ENCODE peak calls at places on chromosomes 4 and X, in seven cellular contexts. One of them, this sample, is unnamed.
A peak's percentile ranks its signal among the peaks of the same experiment; 100 is the strongest.

GRCh38 chr4:139144161-139144859 is 32.7 kb downstream of the ELF2 start:
- DNase-seq in NCI-H460: peak; percentile 40
- DNase-seq in fibroblast of the conjunctiva: peak; percentile 9
- DNase-seq in DMS 273 treated with DMSO at 0.1 percent for 48 hours: peak; percentile 7
- DNase-seq in SK-N-SH: no peak
- DNase-seq in GM12891: no peak
- DNase-seq in D721Med: no peak
- DNase-seq in this sample: peak; percentile 70

GRCh38 chr4:2260336-2261109 is 1.4 kb downstream of the MXD4 start:
- DNase-seq in NCI-H460: no peak
- DNase-seq in fibroblast of the conjunctiva: no peak
- DNase-seq in DMS 273 treated with DMSO at 0.1 percent for 48 hours: no peak
- DNase-seq in SK-N-SH: no peak
- DNase-seq in GM12891: no peak
- DNase-seq in D721Med: no peak
- DNase-seq in this sample: no peak

GRCh38 chrX:130772313-130773140 is 130.5 kb downstream of the ENOX2 start:
- DNase-seq in NCI-H460: no peak
- DNase-seq in fibroblast of the conjunctiva: no peak
- DNase-seq in DMS 273 treated with DMSO at 0.1 percent for 48 hours: no peak
- DNase-seq in SK-N-SH: peak; percentile 19
- DNase-seq in GM12891: no peak
- DNase-seq in D721Med: no peak
- DNase-seq in this sample: peak; percentile 60

GRCh38 chr4:3476936-3477749 is 14.0 kb downstream of the DOK7 start:
- DNase-seq in NCI-H460: no peak
- DNase-seq in fibroblast of the conjunctiva: no peak
- DNase-seq in DMS 273 treated with DMSO at 0.1 percent for 48 hours: no peak
- DNase-seq in SK-N-SH: no peak
- DNase-seq in GM12891: no peak
- DNase-seq in D721Med: no peak
- DNase-seq in this sample: no peak

GRCh38 chr4:41865306-41865980 is 69.8 kb upstream of the TMEM33 start:
- DNase-seq in NCI-H460: no peak
- DNase-seq in fibroblast of the conjunctiva: no peak
- DNase-seq in DMS 273 treated with DMSO at 0.1 percent for 48 hours: no peak
- DNase-seq in SK-N-SH: no peak
- DNase-seq in GM12891: no peak
- DNase-seq in D721Med: no peak
- DNase-seq in this sample: peak; percentile 42

GRCh38 chrX:69808375-69808774 is 192.5 kb downstream of the EDA start:
- DNase-seq in NCI-H460: no peak
- DNase-seq in fibroblast of the conjunctiva: no peak
- DNase-seq in DMS 273 treated with DMSO at 0.1 percent for 48 hours: no peak
- DNase-seq in SK-N-SH: no peak
- DNase-seq in GM12891: no peak
- DNase-seq in D721Med: no peak
- DNase-seq in this sample: no peak

GRCh38 chr4:39606747-39607146 is 31.9 kb downstream of the SMIM14 start:
- DNase-seq in NCI-H460: no peak
- DNase-seq in fibroblast of the conjunctiva: no peak
- DNase-seq in DMS 273 treated with DMSO at 0.1 percent for 48 hours: no peak
- DNase-seq in SK-N-SH: no peak
- DNase-seq in GM12891: no peak
- DNase-seq in D721Med: no peak
- DNase-seq in this sample: no peak

GRCh38 chrX:109875831-109876230 is 127.1 kb upstream of the TMEM164 start:
- DNase-seq in NCI-H460: no peak
- DNase-seq in fibroblast of the conjunctiva: no peak
- DNase-seq in DMS 273 treated with DMSO at 0.1 percent for 48 hours: no peak
- DNase-seq in SK-N-SH: no peak
- DNase-seq in GM12891: no peak
- DNase-seq in D721Med: no peak
- DNase-seq in this sample: no peak

GRCh38 chr4:128379860-128380259 is 92.2 kb upstream of the PGRMC2 start:
- DNase-seq in NCI-H460: no peak
- DNase-seq in fibroblast of the conjunctiva: no peak
- DNase-seq in DMS 273 treated with DMSO at 0.1 percent for 48 hours: peak; percentile 17
- DNase-seq in SK-N-SH: peak; percentile 25
- DNase-seq in GM12891: peak; percentile 12
- DNase-seq in D721Med: no peak
- DNase-seq in this sample: peak; percentile 62

GRCh38 chr4:187475901-187476300 is 519.7 kb upstream of the ZFP42 start:
- DNase-seq in NCI-H460: no peak
- DNase-seq in fibroblast of the conjunctiva: no peak
- DNase-seq in DMS 273 treated with DMSO at 0.1 percent for 48 hours: no peak
- DNase-seq in SK-N-SH: no peak
- DNase-seq in GM12891: no peak
- DNase-seq in D721Med: no peak
- DNase-seq in this sample: no peak

GRCh38 chr4:110962616-110963015 is 339.7 kb upstream of the PITX2 start:
- DNase-seq in NCI-H460: no peak
- DNase-seq in fibroblast of the conjunctiva: no peak
- DNase-seq in DMS 273 treated with DMSO at 0.1 percent for 48 hours: no peak
- DNase-seq in SK-N-SH: no peak
- DNase-seq in GM12891: no peak
- DNase-seq in D721Med: no peak
- DNase-seq in this sample: peak; percentile 51

GRCh38 chr4:73518340-73518739 is 36.8 kb downstream of the AFM start:
- DNase-seq in NCI-H460: no peak
- DNase-seq in fibroblast of the conjunctiva: no peak
- DNase-seq in DMS 273 treated with DMSO at 0.1 percent for 48 hours: no peak
- DNase-seq in SK-N-SH: no peak
- DNase-seq in GM12891: no peak
- DNase-seq in D721Med: no peak
- DNase-seq in this sample: no peak

GRCh38 chr4:82799006-82799881 is 648 bp upstream of the SCD5 start:
- DNase-seq in NCI-H460: no peak
- DNase-seq in fibroblast of the conjunctiva: no peak
- DNase-seq in DMS 273 treated with DMSO at 0.1 percent for 48 hours: peak; percentile 27
- DNase-seq in SK-N-SH: peak; percentile 44
- DNase-seq in GM12891: no peak
- DNase-seq in D721Med: no peak
- DNase-seq in this sample: no peak

This sample was measured in mesendoderm.